ENCODE peak calls at places on chromosomes 16 and 17, in ten cellular contexts. F is spleen, X is endothelial cell of umbilical vein, Q is upper lobe of left lung, P is prostate gland, H is stomach, S is HCT116, K is suprapubic skin, J is GM12892, R is K562. O is an unnamed sample.

GRCh38 chr17:64291268-64291851 is 28.3 kb upstream of the TEX2 start:
- DNase-seq in F (no peak), X (no peak), Q (no peak), P (no peak), H (no peak), S (no peak), K (no peak), J (no peak), R (peak), O (no peak)

GRCh38 chr16:12763517-12763916 is 40.2 kb downstream of the CPPED1 start:
- DNase-seq in F (no peak), X (peak), Q (no peak), P (no peak), H (peak), S (no peak), K (no peak), J (no peak), R (no peak), O (no peak)

GRCh38 chr17:75224983-75225382 is 19.5 kb downstream of the NUP85 start:
- DNase-seq in F (no peak), X (no peak), Q (peak), P (no peak), H (no peak), S (no peak), K (no peak), J (no peak), R (no peak), O (no peak)

GRCh38 chr16:80824623-80825364 is 20.4 kb upstream of the CDYL2 start:
- DNase-seq in F (no peak), X (peak), Q (no peak), P (peak), H (peak), S (peak), K (no peak), J (no peak), R (peak), O (peak)

GRCh38 chr16:57479422-57480126 is 6.7 kb downstream of the DOK4 start:
- DNase-seq in F (peak), X (peak), Q (no peak), P (no peak), H (peak), S (no peak), K (peak), J (no peak), R (peak), O (peak)

GRCh38 chr17:51165680-51166197 is 472 bp upstream of the NME2 start:
- DNase-seq in F (no peak), X (no peak), Q (peak), P (no peak), H (peak), S (no peak), K (peak), J (no peak), R (peak), O (peak)

GRCh38 chr16:82773018-82773417 is 146.2 kb downstream of the CDH13 start:
- DNase-seq in F (no peak), X (no peak), Q (no peak), P (no peak), H (no peak), S (no peak), K (no peak), J (no peak), R (no peak), O (no peak)

GRCh38 chr16:76668207-76668725 is 391.1 kb downstream of the CNTNAP4 start:
- DNase-seq in F (no peak), X (no peak), Q (no peak), P (no peak), H (no peak), S (no peak), K (no peak), J (no peak), R (peak), O (no peak)

GRCh38 chr16:72876221-72876620 is 171.7 kb downstream of the ZFHX3 start:
- DNase-seq in F (no peak), X (peak), Q (no peak), P (no peak), H (peak), S (no peak), K (no peak), J (no peak), R (no peak), O (peak)

GRCh38 chr17:69466905-69467630 is 52.6 kb downstream of the MAP2K6 start:
- DNase-seq in F (no peak), X (peak), Q (no peak), P (no peak), H (no peak), S (no peak), K (no peak), J (no peak), R (no peak), O (no peak)

GRCh38 chr16:79360267-79360666 is 240.3 kb downstream of the MAF start:
- DNase-seq in F (no peak), X (no peak), Q (no peak), P (no peak), H (peak), S (no peak), K (no peak), J (no peak), R (no peak), O (no peak)

GRCh38 chr17:43560461-43561427 is 14.6 kb upstream of the ETV4 start:
- DNase-seq in F (no peak), X (no peak), Q (no peak), P (no peak), H (no peak), S (no peak), K (no peak), J (no peak), R (no peak), O (no peak)

GRCh38 chr16:78244131-78244899 is 144.9 kb downstream of the WWOX start:
- DNase-seq in F (no peak), X (no peak), Q (no peak), P (no peak), H (peak), S (no peak), K (no peak), J (no peak), R (no peak), O (no peak)

GRCh38 chr17:19306160-19307111 is 56.1 kb downstream of the B9D1 start:
- DNase-seq in F (peak), X (no peak), Q (no peak), P (no peak), H (peak), S (no peak), K (no peak), J (no peak), R (no peak), O (peak)

GRCh38 chr17:47254403-47254943 is 846 bp downstream of the ITGB3 start:
- DNase-seq in F (no peak), X (no peak), Q (peak), P (no peak), H (no peak), S (no peak), K (no peak), J (no peak), R (no peak), O (no peak)

GRCh38 chr17:40382251-40382650 is 17.7 kb upstream of the GJD3 start:
- DNase-seq in F (no peak), X (no peak), Q (no peak), P (no peak), H (no peak), S (no peak), K (no peak), J (no peak), R (no peak), O (no peak)

GRCh38 chr16:69123894-69124293 is 8.5 kb downstream of the CHTF8 start:
- DNase-seq in F (peak), X (peak), Q (no peak), P (no peak), H (peak), S (no peak), K (no peak), J (no peak), R (peak), O (peak)

GRCh38 chr17:64455993-64456885 is 7.3 kb downstream of the MILR1 start:
- DNase-seq in F (no peak), X (no peak), Q (no peak), P (no peak), H (no peak), S (no peak), K (no peak), J (no peak), R (no peak), O (no peak)

GRCh38 chr16:75035410-75035968 is 36.7 kb downstream of the ZNRF1 start:
- DNase-seq in F (no peak), X (no peak), Q (no peak), P (no peak), H (no peak), S (no peak), K (no peak), J (no peak), R (no peak), O (no peak)

DNA sequence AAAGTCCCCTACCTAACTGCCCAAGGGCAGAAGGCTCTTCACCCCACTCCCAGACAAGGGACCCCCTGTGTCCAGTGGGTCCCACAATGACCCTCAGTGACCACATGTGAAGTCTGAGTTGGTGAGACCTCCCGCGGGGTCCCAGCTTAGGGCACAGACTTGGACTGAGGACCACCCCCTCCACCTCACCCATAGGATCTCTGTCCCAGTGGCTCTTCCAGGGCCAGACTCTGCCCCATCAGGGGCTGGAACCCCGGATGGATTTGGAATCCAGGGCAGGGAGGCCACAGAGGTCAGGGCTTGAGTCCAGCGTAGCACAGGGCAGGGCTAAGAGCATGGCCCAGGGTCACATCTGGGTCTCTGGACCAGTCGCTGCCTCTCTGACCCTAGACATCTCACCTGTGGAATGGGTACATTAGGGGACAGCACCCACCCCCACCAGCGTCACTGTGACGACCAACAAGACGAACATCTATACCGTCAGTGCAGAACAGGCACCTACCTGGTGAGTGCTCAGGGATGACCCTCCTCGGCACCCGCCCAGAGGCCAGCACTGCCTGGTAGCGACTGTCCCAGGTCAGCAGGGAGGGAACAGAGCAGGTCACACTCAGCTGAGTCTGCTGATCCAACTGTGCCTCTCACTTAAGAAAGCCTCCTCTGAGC is 37.7 kb downstream of the TNFRSF13B start:
- DNase-seq in F (peak), X (no peak), Q (no peak), P (no peak), H (no peak), S (no peak), K (peak), J (no peak), R (no peak), O (peak)
- TF ChIP-seq POLR2A in F (no peak), X (no peak), Q (no peak), P (no peak), H (no peak), S (no peak), K (no peak), J (no peak), R (no peak), O (no peak)

GRCh38 chr17:1829579-1830257 is at the start of the genes RPA1 and SMYD4:
- DNase-seq in F (peak), X (peak), Q (peak), P (peak), H (peak), S (peak), K (peak), J (peak), R (peak), O (peak)
- TF ChIP-seq POLR2AphosphoS5 in F (peak), X (peak), Q (peak), P (peak), H (peak), S (peak), K (no peak), J (peak), R (peak), O (peak)

GRCh38 chr16:84593825-84594724 is 23.8 kb downstream of the COTL1 start:
- DNase-seq in F (peak), X (no peak), Q (no peak), P (no peak), H (peak), S (no peak), K (no peak), J (peak), R (peak), O (peak)
- TF ChIP-seq POLR2A in F (no peak), X (no peak), Q (no peak), P (no peak), H (no peak), S (no peak), K (no peak), J (peak), R (no peak), O (peak)

GRCh38 chr17:76384222-76384986 is at the start of gene SPHK1:
- DNase-seq in F (peak), X (peak), Q (peak), P (peak), H (peak), S (peak), K (no peak), J (peak), R (peak), O (peak)
- TF ChIP-seq POLR2AphosphoS5 in F (peak), X (peak), Q (peak), P (no peak), H (peak), S (peak), K (no peak), J (no peak), R (no peak), O (no peak)

GRCh38 chr17:83082435-83082834 is 3.0 kb downstream of the METRNL start:
- DNase-seq in F (no peak), X (no peak), Q (no peak), P (no peak), H (no peak), S (no peak), K (no peak), J (no peak), R (no peak), O (no peak)
- TF ChIP-seq POLR2A in F (no peak), X (no peak), Q (no peak), P (no peak), H (no peak), S (no peak), K (no peak), J (no peak), R (no peak), O (no peak)

DNA sequence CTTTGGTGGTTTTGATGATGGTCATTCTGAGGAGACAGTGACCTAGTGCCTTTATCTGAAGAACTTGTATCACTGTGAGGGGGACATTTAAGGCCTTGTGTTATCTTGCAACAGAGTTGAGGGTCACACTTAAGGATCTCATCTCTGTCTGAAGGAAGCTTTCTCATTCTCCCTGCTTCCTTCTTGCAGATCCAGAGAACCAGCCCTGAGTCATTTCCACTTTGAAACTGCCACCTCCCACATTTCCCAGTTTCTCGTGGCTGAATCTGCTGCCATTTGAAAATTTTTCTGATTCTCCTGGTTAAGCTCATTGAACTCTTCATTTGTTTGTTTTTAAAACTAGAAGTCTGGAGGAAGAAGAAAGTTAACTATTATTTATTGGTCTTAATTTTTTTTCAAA is 190.2 kb upstream of the CDH11 start:
- DNase-seq in F (no peak), X (peak), Q (no peak), P (no peak), H (no peak), S (no peak), K (no peak), J (no peak), R (no peak), O (no peak)
- TF ChIP-seq POLR2AphosphoS5 in F (no peak), X (no peak), Q (no peak), P (no peak), H (no peak), S (no peak), K (no peak), J (no peak), R (no peak), O (no peak)

GRCh38 chr17:54795046-54795445 is 105.6 kb upstream of the TOM1L1 start:
- DNase-seq in F (no peak), X (no peak), Q (no peak), P (no peak), H (no peak), S (no peak), K (no peak), J (no peak), R (no peak), O (no peak)
- TF ChIP-seq POLR2A in F (no peak), X (no peak), Q (no peak), P (no peak), H (no peak), S (no peak), K (no peak), J (no peak), R (no peak), O (no peak)

O was measured in transverse colon.